ENCODE peak calls at places on chromosomes 3 and 15, in seven cellular contexts. Z is body of pancreas; H is CD4-positive, alpha-beta T cell; I is dorsolateral prefrontal cortex; U is mesothelial cell of epicardium; S is DND-41; N is colonic mucosa. P is an unnamed sample.

GRCh38 chr3:45509038-45509767 is 85.3 kb upstream of the LIMD1 start:
- DNase-seq in Z (no peak), H (no peak), N (no peak), U (no peak), I (peak), S (peak), P (no peak)

GRCh38 chr15:92625297-92625980 is 30.1 kb downstream of the FAM174B start:
- DNase-seq in N (no peak), S (no peak), Z (peak), U (no peak), H (no peak), I (no peak), P (no peak)

GRCh38 chr15:45631831-45632230 is 3.0 kb upstream of the SQOR start:
- DNase-seq in S (no peak), I (no peak), N (no peak), H (no peak), U (no peak), Z (no peak), P (no peak)

GRCh38 chr3:186217820-186218164 is 108.9 kb upstream of the ETV5 start:
- DNase-seq in H (no peak), N (no peak), I (no peak), Z (no peak), S (no peak), U (no peak), P (no peak)

GRCh38 chr3:46469680-46470357 is 5.1 kb upstream of the LTF start:
- DNase-seq in I (no peak), N (no peak), U (no peak), S (no peak), Z (peak), H (no peak), P (no peak)

GRCh38 chr3:135803291-135803690 is 162.2 kb upstream of the PPP2R3A start:
- DNase-seq in U (no peak), S (no peak), H (no peak), N (no peak), I (no peak), Z (no peak), P (no peak)

GRCh38 chr15:58077427-58077826 is 11.9 kb upstream of the ALDH1A2 start:
- DNase-seq in H (no peak), Z (peak), U (no peak), N (no peak), I (no peak), S (no peak), P (no peak)

GRCh38 chr15:38564557-38565286 is at the start of gene RASGRP1:
- DNase-seq in N (peak), U (peak), I (peak), H (peak), S (peak), Z (peak), P (peak)

GRCh38 chr3:44926172-44926571 is 49.8 kb downstream of the ZDHHC3 start:
- DNase-seq in U (no peak), I (no peak), H (no peak), S (no peak), Z (no peak), N (no peak), P (no peak)

GRCh38 chr3:114496874-114497273 is 203.0 kb downstream of the TIGIT start:
- DNase-seq in I (no peak), U (no peak), N (no peak), H (no peak), S (no peak), Z (no peak), P (no peak)

GRCh38 chr15:75097939-75098338 is 74.5 kb downstream of the PPCDC start:
- DNase-seq in S (no peak), N (no peak), H (no peak), Z (no peak), U (no peak), I (no peak), P (no peak)

GRCh38 chr3:25381083-25381482 is 47.0 kb upstream of the RARB start:
- DNase-seq in S (no peak), U (no peak), N (no peak), I (no peak), Z (no peak), H (no peak), P (no peak)

GRCh38 chr15:44530653-44531052 is 6.3 kb upstream of the EIF3J start:
- DNase-seq in I (no peak), U (no peak), N (no peak), H (no peak), S (no peak), Z (no peak), P (no peak)

GRCh38 chr3:129039271-129040038 is 21.1 kb upstream of the GP9 start:
- DNase-seq in N (peak), S (peak), I (no peak), Z (peak), U (no peak), H (no peak), P (no peak)

GRCh38 chr15:51721199-51721960 is 16.1 kb downstream of the LYSMD2 start:
- DNase-seq in H (no peak), U (no peak), N (no peak), I (no peak), S (no peak), Z (no peak), P (no peak)

GRCh38 chr3:127676921-127677351 is 4.2 kb downstream of the ABTB1 start:
- DNase-seq in U (no peak), I (peak), N (no peak), Z (peak), H (no peak), S (no peak), P (peak)

GRCh38 chr3:121924734-121925133 is 30.5 kb downstream of the SLC15A2 start:
- DNase-seq in I (no peak), S (no peak), U (no peak), N (no peak), Z (no peak), H (no peak), P (no peak)

GRCh38 chr3:10846657-10846975 is 30.6 kb downstream of the SLC6A11 start:
- DNase-seq in I (no peak), Z (no peak), H (no peak), S (no peak), N (no peak), U (no peak), P (no peak)

GRCh38 chr3:129602730-129603560 is 3.5 kb downstream of the PLXND1 start:
- DNase-seq in U (no peak), S (peak), I (no peak), Z (peak), H (no peak), N (no peak), P (no peak)

GRCh38 chr15:35078221-35078915 is 6.7 kb downstream of the NANOGP8 start:
- DNase-seq in S (peak), I (peak), U (no peak), N (no peak), Z (peak), H (peak), P (no peak)

GRCh38 chr3:28651159-28651558 is 302.5 kb upstream of the AZI2 start:
- DNase-seq in U (no peak), S (no peak), H (no peak), N (no peak), I (no peak), Z (no peak), P (no peak)

GRCh38 chr15:62419206-62419605 is 254.1 kb upstream of the C2CD4B start:
- DNase-seq in N (no peak), H (no peak), I (no peak), Z (no peak), S (no peak), U (no peak), P (no peak)

GRCh38 chr3:194306771-194307640 is 44.1 kb downstream of the CPN2 start:
- DNase-seq in U (peak), N (no peak), Z (no peak), S (peak), I (no peak), H (peak), P (no peak)

GRCh38 chr15:85667491-85668424 is 127.0 kb downstream of the KLHL25 start:
- DNase-seq in U (no peak), H (peak), Z (peak), I (no peak), N (peak), S (peak), P (no peak)

GRCh38 chr3:104510091-104510860 is 856.4 kb upstream of the ALCAM start:
- DNase-seq in I (no peak), Z (no peak), S (no peak), N (no peak), U (no peak), H (no peak), P (no peak)

DNA sequence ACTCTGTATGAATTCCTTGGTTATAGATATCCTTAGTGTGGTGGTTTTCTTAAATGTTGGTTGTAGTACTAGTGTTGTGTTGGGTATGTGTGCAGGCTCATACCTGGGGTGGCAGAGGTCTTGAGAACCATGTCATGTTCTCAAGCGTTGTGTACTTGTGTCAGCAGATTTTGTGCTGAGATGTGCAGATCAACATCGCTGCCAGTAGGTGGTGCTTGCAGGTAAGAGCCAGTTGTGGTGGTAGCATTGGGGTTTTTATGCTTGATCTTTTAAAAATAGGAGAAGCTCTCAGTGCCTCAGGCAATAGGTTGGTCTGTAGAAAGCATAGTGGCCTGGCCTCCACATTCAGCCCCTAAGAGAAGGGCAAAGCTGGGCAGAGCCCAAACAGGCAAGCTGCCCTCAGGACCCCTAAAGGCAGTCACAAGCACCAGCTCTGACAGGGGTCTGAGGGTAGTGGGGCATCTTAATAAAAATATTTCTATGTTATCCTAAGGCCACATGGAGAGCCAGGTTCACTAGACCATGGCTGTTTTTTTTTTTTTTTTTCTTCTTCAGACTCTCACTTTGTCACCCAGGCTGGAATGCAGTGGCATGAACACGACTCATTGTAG is 164.0 kb downstream of the IL20RB start:
- DNase-seq in N (peak), I (no peak), S (peak), U (no peak), Z (peak), H (no peak), P (no peak)
- TF ChIP-seq CTCF in N (peak), I (peak), S (peak), U (peak), Z (no peak), H (peak), P (no peak)

GRCh38 chr3:168266335-168266734 is 170.6 kb upstream of the GOLIM4 start:
- DNase-seq in Z (no peak), S (no peak), H (no peak), I (no peak), N (no peak), U (no peak), P (no peak)

GRCh38 chr3:168260859-168261258 is 165.1 kb upstream of the GOLIM4 start:
- DNase-seq in I (no peak), N (no peak), H (no peak), S (no peak), Z (no peak), U (no peak), P (no peak)
- TF ChIP-seq CTCF in I (no peak), N (no peak), H (no peak), S (no peak), Z (no peak), U (no peak), P (no peak)

GRCh38 chr3:16264708-16265454 is at the start of the genes DPH3 and OXNAD1:
- DNase-seq in I (peak), Z (peak), N (peak), H (peak), S (peak), U (peak), P (peak)
- TF ChIP-seq CTCF in I (no peak), Z (no peak), N (no peak), H (no peak), S (no peak), U (no peak), P (no peak)

DNA sequence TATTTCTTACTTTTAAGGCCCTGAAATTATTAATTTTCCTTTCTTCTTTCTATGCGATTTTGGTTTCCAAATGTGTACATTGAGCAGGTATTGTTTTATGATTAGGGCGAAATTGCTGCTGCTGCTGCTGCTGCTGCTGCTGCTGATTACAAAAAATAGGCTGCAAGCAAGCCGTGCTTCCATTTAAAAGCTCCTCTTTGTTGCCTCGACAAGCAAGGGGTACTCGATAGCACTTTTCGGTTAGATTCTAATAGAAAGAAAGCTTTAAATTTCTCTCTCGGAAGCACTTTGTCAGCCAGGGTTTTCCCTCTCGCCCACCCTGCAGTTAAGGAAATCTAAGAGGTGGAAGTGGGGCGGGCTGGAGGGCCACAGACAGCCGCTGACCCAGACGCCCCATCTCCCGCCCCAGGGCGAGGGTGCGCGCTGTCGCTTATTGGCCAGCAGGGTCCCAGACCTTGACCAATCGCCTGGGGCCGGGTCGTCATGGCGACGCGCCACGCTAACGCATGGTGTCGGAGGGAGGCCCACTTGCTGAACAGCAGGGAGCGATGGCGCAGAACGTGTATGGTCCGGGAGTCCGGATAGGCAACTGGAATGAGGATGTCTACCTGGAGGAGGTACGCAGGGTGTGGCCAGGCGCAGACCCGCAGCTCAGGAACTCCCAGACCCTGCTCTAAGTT is at the start of gene CFAP161:
- DNase-seq in Z (peak), N (peak), S (no peak), H (no peak), U (peak), I (peak), P (no peak)
- TF ChIP-seq CTCF in Z (no peak), N (no peak), S (no peak), H (no peak), U (no peak), I (peak), P (no peak)

DNA sequence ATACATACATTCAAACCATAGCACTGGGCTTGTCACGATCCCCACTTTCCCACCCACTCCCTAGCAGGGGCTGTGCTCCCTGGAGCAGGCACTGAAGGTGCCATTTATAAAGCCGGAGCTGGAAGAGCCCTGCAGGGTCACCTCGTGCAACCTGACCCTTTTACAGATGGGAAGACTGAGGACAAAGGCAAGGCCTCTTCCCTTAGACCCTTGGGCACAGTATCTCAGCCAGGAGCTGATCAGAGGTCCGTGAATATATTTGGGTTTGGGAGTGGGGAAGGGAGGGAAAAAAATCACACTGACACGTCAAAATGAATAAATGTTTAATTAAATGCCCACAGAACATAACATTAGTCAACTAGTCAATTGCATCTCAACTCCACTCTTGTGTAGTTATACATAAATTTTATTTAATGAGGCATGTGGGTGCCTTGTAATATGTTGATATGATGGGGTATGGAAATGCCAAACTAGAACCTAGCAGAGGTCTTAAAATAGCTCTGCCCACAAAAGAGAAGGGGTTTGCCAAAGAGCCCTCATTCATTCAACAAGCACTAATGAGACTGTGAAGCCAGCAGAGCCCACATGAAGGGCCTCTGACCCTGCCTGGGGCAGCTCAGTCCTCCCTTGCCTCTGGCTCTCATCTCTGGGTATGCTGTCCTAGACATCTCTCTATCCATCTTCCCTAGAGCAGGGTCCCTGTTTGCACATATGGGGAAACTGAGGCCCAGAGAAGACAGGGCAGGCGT is 119.4 kb downstream of the NUP210 start:
- DNase-seq in Z (peak), H (no peak), U (no peak), N (no peak), S (no peak), I (no peak), P (no peak)
- TF ChIP-seq CTCF in Z (no peak), H (no peak), U (no peak), N (no peak), S (no peak), I (no peak), P (no peak)

GRCh38 chr15:78232951-78233350 is 1.4 kb downstream of the ACSBG1 start:
- DNase-seq in Z (no peak), U (no peak), H (no peak), S (no peak), N (no peak), I (no peak), P (no peak)
- TF ChIP-seq CTCF in Z (no peak), U (no peak), H (no peak), S (no peak), N (no peak), I (no peak), P (no peak)

GRCh38 chr3:78165876-78166275 is 1126.0 kb downstream of the ROBO2 start:
- DNase-seq in S (no peak), N (no peak), Z (no peak), U (no peak), H (no peak), I (no peak), P (no peak)
- TF ChIP-seq CTCF in S (no peak), N (no peak), Z (no peak), U (no peak), H (no peak), I (no peak), P (no peak)

GRCh38 chr3:150291515-150291914 is 116.6 kb upstream of the TSC22D2 start:
- DNase-seq in I (no peak), H (no peak), N (no peak), S (no peak), Z (no peak), U (no peak), P (no peak)
- TF ChIP-seq CTCF in I (no peak), H (no peak), N (no peak), S (no peak), Z (no peak), U (no peak), P (no peak)

GRCh38 chr15:101727186-101727585 is 2.9 kb upstream of the TARS3 start:
- DNase-seq in S (no peak), N (no peak), H (no peak), I (no peak), U (no peak), Z (no peak), P (no peak)
- TF ChIP-seq CTCF in S (no peak), N (no peak), H (no peak), I (no peak), U (no peak), Z (no peak), P (no peak)

P was measured in activated B cell treated with CpG ODN at 0.5 μM for 24 hours.